ENCODE peak calls at places on chromosomes 11 and 22, in six cellular contexts. D is K562, Y is transverse colon, O is stomach, R is HCT116, S is breast epithelium. X is an unnamed sample.

GRCh38 chr11:32297629-32298028 is 137.7 kb downstream of the WT1 start:
- DNase-seq in S (no peak), D (peak), Y (no peak), R (peak), O (no peak), X (no peak)

GRCh38 chr11:124122123-124122522 is 6.9 kb downstream of the VWA5A start:
- DNase-seq in D (peak), S (no peak), O (no peak), R (no peak), Y (no peak), X (no peak)

GRCh38 chr11:113651018-113651417 is 55.1 kb downstream of the TMPRSS5 start:
- DNase-seq in S (no peak), R (no peak), Y (no peak), O (no peak), D (no peak), X (no peak)

GRCh38 chr11:25094085-25094802 is 597.4 kb downstream of the LUZP2 start:
- DNase-seq in R (no peak), O (no peak), D (no peak), Y (peak), S (no peak), X (no peak)

GRCh38 chr22:28009272-28009827 is 90.3 kb upstream of the PITPNB start:
- DNase-seq in S (peak), D (peak), O (peak), R (peak), Y (peak), X (peak)

GRCh38 chr11:3134651-3135490 is 30.2 kb downstream of the OSBPL5 start:
- DNase-seq in Y (peak), O (no peak), S (no peak), R (no peak), D (no peak), X (no peak)

GRCh38 chr11:110379936-110380335 is 49.8 kb upstream of the FDX1 start:
- DNase-seq in O (no peak), S (no peak), R (no peak), D (no peak), Y (no peak), X (no peak)

GRCh38 chr22:25403752-25404471 is 160.6 kb upstream of the GRK3 start:
- DNase-seq in Y (no peak), O (no peak), D (peak), R (no peak), S (no peak), X (no peak)

GRCh38 chr11:74990941-74991340 is 2.2 kb downstream of the NEU3 start:
- DNase-seq in D (peak), R (no peak), Y (no peak), O (no peak), S (no peak), X (no peak)

GRCh38 chr11:74989269-74989655 is 529 bp downstream of the NEU3 start:
- DNase-seq in R (no peak), Y (no peak), O (no peak), S (no peak), D (peak), X (no peak)

GRCh38 chr11:74992852-74993251 is 4.1 kb downstream of the NEU3 start:
- DNase-seq in D (no peak), O (no peak), R (no peak), Y (no peak), S (no peak), X (peak)

GRCh38 chr11:74984730-74985129 is 4.0 kb upstream of the NEU3 start:
- DNase-seq in Y (no peak), R (no peak), S (no peak), D (no peak), O (no peak), X (no peak)

DNA sequence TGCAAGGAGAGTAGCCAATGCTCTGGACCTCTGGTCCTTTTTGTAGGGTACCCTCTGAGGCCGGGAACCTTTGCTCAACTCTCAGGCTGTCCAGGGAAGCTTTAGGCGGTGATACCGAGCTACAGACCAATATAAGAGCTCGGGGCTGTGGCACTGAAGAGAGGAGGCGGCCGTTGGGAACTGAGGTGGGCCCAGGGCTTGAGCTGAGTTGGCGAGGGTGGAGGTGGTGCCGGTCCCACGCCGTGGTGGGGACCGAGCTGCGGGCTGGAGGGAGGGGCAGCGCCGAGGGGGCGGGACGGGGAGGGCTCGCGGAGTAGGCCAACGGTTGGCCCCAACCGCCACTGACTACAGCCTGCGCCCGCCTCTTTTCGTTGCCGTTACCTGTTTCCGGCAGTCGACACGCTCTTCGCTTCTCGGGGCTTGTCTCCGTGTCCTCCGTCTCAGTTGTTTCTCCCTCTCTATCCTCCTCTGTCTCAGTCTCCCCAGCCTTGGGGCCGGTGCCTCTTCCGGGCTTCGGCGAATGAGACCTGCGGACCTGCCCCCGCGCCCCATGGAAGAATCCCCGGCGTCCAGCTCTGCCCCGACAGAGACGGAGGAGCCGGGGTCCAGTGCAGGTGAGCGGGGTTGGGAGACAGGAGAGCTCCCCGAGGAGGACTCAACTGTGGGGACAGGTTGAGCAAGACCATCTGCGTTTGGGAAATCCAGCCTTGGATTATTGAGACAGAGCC is at the start of gene NEU3:
- DNase-seq in O (peak), R (peak), S (peak), D (peak), Y (peak), X (peak)
- TF ChIP-seq POLR2AphosphoS5 in O (no peak), R (peak), S (peak), D (peak), Y (peak), X (peak)

GRCh38 chr11:117563556-117563955 is 233.5 kb downstream of the DSCAML1 start:
- DNase-seq in S (no peak), Y (no peak), O (no peak), R (no peak), D (no peak), X (no peak)

GRCh38 chr11:117557321-117557720 is 229.7 kb downstream of the CEP164 start:
- DNase-seq in O (no peak), S (no peak), R (no peak), D (no peak), Y (no peak), X (no peak)

GRCh38 chr11:117562111-117562510 is 234.5 kb downstream of the CEP164 start:
- DNase-seq in D (no peak), O (no peak), S (no peak), R (no peak), Y (no peak), X (no peak)

GRCh38 chr11:117560786-117561530 is 233.3 kb downstream of the CEP164 start:
- DNase-seq in D (no peak), O (no peak), R (no peak), S (no peak), Y (no peak), X (no peak)

GRCh38 chr11:117559698-117560097 is 232.0 kb downstream of the CEP164 start:
- DNase-seq in Y (no peak), O (no peak), R (no peak), D (no peak), S (no peak), X (no peak)
- TF ChIP-seq POLR2AphosphoS5 in Y (no peak), O (no peak), R (no peak), D (no peak), S (no peak), X (no peak)

GRCh38 chr11:71065794-71066193 is 186.6 kb downstream of the SHANK2 start:
- DNase-seq in S (no peak), O (no peak), D (no peak), R (no peak), Y (no peak), X (no peak)

GRCh38 chr11:71064702-71065515 is 187.5 kb downstream of the SHANK2 start:
- DNase-seq in S (no peak), Y (no peak), D (no peak), O (no peak), R (no peak), X (no peak)

GRCh38 chr11:71067753-71068152 is 184.6 kb downstream of the SHANK2 start:
- DNase-seq in S (no peak), Y (no peak), O (no peak), R (no peak), D (no peak), X (no peak)

GRCh38 chr11:71064183-71064582 is 188.2 kb downstream of the SHANK2 start:
- DNase-seq in S (no peak), Y (no peak), D (no peak), O (no peak), R (no peak), X (no peak)

DNA sequence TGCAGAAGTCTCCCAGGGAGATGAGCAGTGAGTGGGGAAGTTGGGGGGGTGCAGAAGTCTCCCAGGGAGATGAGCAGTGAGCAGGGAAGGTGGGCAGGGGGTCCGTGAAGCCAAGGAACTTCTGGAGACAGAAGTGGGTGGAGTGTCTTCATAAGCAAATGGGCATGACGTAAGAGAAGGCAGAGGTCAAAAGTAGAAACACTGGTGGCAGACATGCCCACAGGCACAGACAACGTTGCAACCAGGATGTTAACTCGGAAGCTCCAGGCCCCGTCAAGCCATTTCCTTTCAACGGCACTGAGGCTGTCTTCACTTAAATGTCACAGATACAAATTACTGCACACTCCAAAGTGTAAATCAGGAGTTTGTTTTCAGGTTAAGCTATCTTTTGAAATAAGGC is 186.1 kb downstream of the SHANK2 start:
- DNase-seq in R (no peak), O (no peak), D (no peak), Y (no peak), S (no peak), X (no peak)
- TF ChIP-seq POLR2AphosphoS5 in R (no peak), O (no peak), D (no peak), Y (no peak), S (no peak), X (no peak)

GRCh38 chr22:18090286-18090685 is 12.5 kb downstream of the PEX26 start:
- DNase-seq in S (no peak), D (no peak), O (no peak), R (no peak), Y (no peak), X (no peak)

GRCh38 chr22:18091478-18091877 is 13.7 kb downstream of the PEX26 start:
- DNase-seq in R (no peak), O (no peak), S (no peak), D (no peak), Y (no peak), X (no peak)

GRCh38 chr22:18088825-18089568 is 11.2 kb downstream of the PEX26 start:
- DNase-seq in D (no peak), O (no peak), Y (peak), S (no peak), R (no peak), X (peak)

GRCh38 chr22:18093661-18094060 is 15.9 kb downstream of the PEX26 start:
- DNase-seq in D (no peak), R (no peak), Y (no peak), S (no peak), O (no peak), X (no peak)

GRCh38 chr22:18091916-18092526 is 14.2 kb downstream of the PEX26 start:
- DNase-seq in Y (peak), S (peak), O (peak), R (no peak), D (no peak), X (no peak)
- TF ChIP-seq POLR2AphosphoS5 in Y (peak), S (peak), O (no peak), R (no peak), D (no peak), X (no peak)

GRCh38 chr11:128819198-128819597 is 47.9 kb downstream of the KCNJ1 start:
- DNase-seq in D (no peak), R (no peak), Y (no peak), O (no peak), S (no peak), X (no peak)
- TF ChIP-seq POLR2AphosphoS5 in D (no peak), R (no peak), Y (no peak), O (no peak), S (no peak), X (no peak)

DNA sequence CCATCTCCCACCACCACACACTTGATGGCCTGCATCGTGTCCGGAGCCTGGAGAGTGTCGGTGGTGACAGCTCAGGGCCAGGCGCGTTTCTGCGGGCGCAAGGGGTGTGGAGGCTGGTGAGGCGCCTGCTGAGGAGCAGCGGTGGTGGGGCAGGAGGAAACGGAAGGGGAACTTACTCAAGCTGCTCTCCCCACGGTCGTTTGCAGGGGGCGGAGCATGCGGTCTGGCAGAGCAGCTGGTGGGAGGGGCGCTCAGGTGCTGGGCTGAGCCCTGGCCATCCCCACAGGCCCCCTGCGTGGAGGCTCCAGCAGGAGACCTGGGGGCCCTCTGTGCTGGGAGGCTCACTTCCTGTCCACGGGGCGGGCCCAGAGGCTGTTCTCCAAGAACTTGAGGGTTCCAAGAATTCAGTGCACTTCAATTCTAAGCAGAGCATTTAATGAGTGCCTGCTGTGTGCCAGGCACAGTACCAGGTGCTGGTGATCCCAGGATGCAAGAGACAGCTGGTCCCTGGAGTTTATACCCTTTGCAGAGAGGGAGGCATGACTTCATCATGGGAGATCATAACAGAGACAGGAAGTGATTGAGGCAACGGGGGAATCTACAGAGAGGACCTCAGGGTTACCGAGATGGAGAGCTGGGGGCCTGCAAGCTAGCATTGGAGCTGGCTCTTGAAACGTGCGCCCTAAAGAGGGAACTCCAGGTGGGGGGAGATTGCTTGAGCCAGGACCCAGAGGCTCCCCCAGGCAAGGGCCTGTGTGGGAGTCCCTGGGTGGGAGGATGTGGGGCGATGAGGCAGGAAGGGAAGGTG is at the start of gene RAC2:
- DNase-seq in S (peak), R (peak), O (peak), Y (peak), D (peak), X (no peak)
- TF ChIP-seq POLR2AphosphoS5 in S (no peak), R (peak), O (no peak), Y (peak), D (peak), X (peak)

DNA sequence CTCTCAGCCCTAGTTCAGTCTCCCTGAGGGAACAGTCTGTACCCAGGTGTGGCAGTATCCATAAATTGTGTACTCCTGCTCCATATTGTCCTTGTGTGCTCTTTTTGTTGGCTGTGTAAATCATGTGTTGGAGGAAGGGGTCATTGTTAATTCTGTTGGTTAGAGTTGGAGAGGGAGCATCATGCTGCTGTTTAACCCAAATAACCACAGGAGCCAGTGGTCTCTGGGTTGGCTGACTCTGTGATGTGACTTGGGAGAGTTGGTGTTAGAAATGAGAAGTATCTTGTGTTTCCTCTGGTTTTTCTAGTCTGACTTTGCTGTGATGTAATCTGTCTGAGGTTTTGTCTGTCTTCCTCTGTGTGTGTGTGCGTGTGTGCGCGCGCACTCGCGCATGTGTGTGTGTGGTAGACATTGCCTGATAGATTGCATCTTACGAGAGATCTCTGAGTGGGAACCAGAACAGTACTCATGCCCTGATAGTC is 30.5 kb downstream of the CTNND1 start:
- DNase-seq in Y (peak), S (peak), R (no peak), D (peak), O (peak), X (peak)
- TF ChIP-seq POLR2AphosphoS5 in Y (peak), S (no peak), R (no peak), D (no peak), O (no peak), X (peak)

DNA sequence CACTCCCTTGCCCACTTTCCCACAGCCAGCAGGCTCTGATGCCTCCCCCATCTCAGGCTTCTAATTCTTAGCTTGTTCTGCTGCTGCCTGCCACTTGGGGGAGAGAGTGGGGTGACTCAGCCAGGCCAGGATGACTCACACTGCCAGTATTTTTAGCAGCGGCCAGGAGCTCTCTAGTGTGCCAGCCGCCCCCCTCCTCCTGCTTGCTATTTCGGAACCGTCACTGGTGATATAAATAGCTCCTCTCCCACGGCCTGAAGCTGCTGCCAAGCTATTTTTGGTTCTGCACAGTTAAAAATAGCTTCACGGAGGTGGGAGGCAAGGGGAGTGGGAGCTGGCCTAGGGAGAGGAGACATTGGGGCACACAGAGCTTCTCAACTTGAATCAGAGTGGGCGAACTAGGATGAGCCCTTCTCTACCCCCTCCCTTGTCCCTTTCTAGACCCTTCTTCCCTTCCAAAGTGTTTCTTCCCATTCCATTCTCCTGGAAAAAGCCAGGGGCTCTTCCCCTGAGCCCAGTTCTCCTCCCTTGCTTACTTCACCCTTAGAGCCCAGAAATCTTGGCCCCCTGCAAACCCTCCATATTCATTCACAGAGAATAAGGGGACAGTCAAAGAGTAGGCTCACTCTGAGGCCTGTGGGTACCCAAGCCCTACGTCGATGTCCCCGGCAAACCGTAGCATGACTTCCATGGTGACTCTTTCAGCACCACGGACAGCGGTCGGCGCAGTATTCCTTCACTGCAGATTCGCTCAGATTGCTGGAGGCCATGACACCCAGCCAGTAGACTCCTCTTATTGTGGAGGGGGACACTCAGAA is 2.5 kb upstream of the NPAS4 start:
- DNase-seq in S (no peak), D (peak), Y (peak), R (peak), O (peak), X (peak)
- TF ChIP-seq POLR2AphosphoS5 in S (no peak), D (no peak), Y (peak), R (no peak), O (peak), X (no peak)

DNA sequence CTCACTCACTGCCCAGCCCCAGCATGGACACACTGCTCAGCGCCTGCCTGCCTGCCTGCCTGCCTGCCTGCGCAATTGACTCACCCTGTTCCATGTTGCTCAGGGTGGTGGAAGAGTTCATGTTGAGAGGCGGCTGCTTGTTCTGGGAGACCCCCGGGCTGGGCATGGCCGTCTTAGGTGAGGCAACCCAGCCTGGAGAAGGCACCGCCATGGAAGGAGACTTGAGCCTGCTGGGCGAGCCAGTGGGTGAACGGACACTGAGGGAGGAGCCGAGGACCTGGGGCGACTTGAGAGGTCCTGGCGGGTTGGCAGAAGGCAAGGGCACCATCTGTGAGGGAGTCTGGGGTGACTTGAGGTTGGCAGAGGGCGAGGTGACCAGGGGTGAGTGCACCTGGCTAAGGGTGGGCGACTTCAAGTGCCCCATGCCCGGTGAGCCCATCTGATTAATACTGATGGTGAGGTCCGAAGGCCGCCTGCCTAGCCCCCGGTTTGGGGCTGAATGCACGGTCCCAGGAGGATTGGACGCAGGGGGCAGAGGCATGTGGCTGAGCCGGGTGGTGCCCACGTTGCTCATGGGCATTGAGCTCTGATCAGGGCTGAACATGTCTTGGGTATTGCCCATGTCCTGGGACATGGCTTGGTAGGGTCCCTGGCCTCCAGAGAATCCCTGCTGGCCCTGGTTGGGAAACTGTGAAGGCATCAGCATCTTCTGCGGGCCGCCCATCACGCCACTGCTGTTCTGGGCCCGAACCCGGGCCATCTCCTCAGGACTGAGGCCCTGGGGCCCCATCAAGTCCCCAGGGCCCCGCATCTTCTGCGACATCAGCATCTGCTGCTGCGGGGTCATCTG is 17.1 kb downstream of the CXCR5 start:
- DNase-seq in R (no peak), Y (no peak), O (no peak), S (no peak), D (no peak), X (no peak)
- TF ChIP-seq POLR2AphosphoS5 in R (no peak), Y (no peak), O (no peak), S (no peak), D (no peak), X (no peak)

X was measured in GM12878.